ENCODE peak calls at places on chromosome 14, in five cellular contexts. F is NAMALWA; E is NCI-H510A; N is stimulated activated CD4-positive, alpha-beta T cell treated with anti-CD3 and anti-CD28 coated beads, TNF-alpha, amount 100 ng/mL, for 1 hour; I is ureter. O is an unnamed sample.

GRCh38 chr14:35343709-35344474 is 51.7 kb downstream of the PSMA6 start:
- DNase-seq in F (no peak), E (no peak), N (no peak), I (no peak), O (no peak)

GRCh38 chr14:37650356-37651037 is 55.1 kb downstream of the TTC6 start:
- DNase-seq in F (no peak), E (peak; percentile 26), N (no peak), I (no peak), O (no peak)

GRCh38 chr14:96888593-96888992 is 91.4 kb downstream of the VRK1 start:
- DNase-seq in F (no peak), E (peak; percentile 25), N (no peak), I (no peak), O (no peak)

GRCh38 chr14:104388631-104389325 is 190.8 kb upstream of the C14orf180 start:
- DNase-seq in F (no peak), E (no peak), N (no peak), I (no peak), O (no peak)

GRCh38 chr14:68682166-68683103 is 110.4 kb downstream of the ZFP36L1 start:
- DNase-seq in F (peak; percentile 35), E (no peak), N (peak; percentile 13), I (no peak), O (no peak)

GRCh38 chr14:64947710-64948611 is 5.4 kb upstream of the GPX2 start:
- DNase-seq in F (no peak), E (no peak), N (no peak), I (no peak), O (peak; percentile 51)

GRCh38 chr14:32588448-32589320 is 259.6 kb downstream of the AKAP6 start:
- DNase-seq in F (peak; percentile 38), E (no peak), N (no peak), I (no peak), O (no peak)

GRCh38 chr14:89067293-89067972 is 243.0 kb downstream of the TTC8 start:
- DNase-seq in F (no peak), E (no peak), N (no peak), I (no peak), O (no peak)

GRCh38 chr14:31297701-31298344 is 90.2 kb upstream of the HECTD1 start:
- DNase-seq in F (no peak), E (no peak), N (no peak), I (no peak), O (no peak)

GRCh38 chr14:101076451-101077220 is 173.1 kb upstream of the RTL1 start:
- DNase-seq in F (no peak), E (no peak), N (no peak), I (peak; percentile 36), O (no peak)

GRCh38 chr14:74400328-74400727 is 25.7 kb downstream of the SYNDIG1L start:
- DNase-seq in F (peak; percentile 10), E (no peak), N (no peak), I (no peak), O (no peak)

GRCh38 chr14:71181215-71182003 is 274.1 kb downstream of the PCNX1 start:
- DNase-seq in F (no peak), E (no peak), N (no peak), I (no peak), O (no peak)

GRCh38 chr14:74667758-74668157 is 45.1 kb downstream of the AREL1 start:
- DNase-seq in F (no peak), E (no peak), N (no peak), I (no peak), O (no peak)

GRCh38 chr14:101219896-101220703 is 316.6 kb upstream of the RTL1 start:
- DNase-seq in F (no peak), E (no peak), N (no peak), I (no peak), O (no peak)

GRCh38 chr14:104588066-104588857 is 8.7 kb downstream of the C14orf180 start:
- DNase-seq in F (no peak), E (peak; percentile 54), N (no peak), I (no peak), O (no peak)

GRCh38 chr14:65345264-65345663 is 67.3 kb upstream of the FUT8 start:
- DNase-seq in F (no peak), E (no peak), N (no peak), I (no peak), O (no peak)

GRCh38 chr14:34496007-34496678 is 34.1 kb upstream of the SPTSSA start:
- DNase-seq in F (no peak), E (no peak), N (no peak), I (peak; percentile 49), O (peak; percentile 39)

GRCh38 chr14:68124050-68124449 is 304.5 kb downstream of the RAD51B start:
- DNase-seq in F (no peak), E (no peak), N (no peak), I (no peak), O (no peak)

GRCh38 chr14:75249251-75249957 is 29.2 kb upstream of the FOS start:
- DNase-seq in F (peak; percentile 60), E (peak; percentile 76), N (peak; percentile 70), I (no peak), O (no peak)

GRCh38 chr14:39469094-39469710 is 37.0 kb upstream of the FBXO33 start:
- DNase-seq in F (peak; percentile 53), E (no peak), N (no peak), I (no peak), O (no peak)

GRCh38 chr14:67674139-67674479 is 323 bp downstream of the VTI1B start:
- DNase-seq in F (peak; percentile 40), E (peak; percentile 72), N (no peak), I (peak; percentile 69), O (peak; percentile 75)

GRCh38 chr14:23725528-23725927 is 89.4 kb downstream of the DHRS2 start:
- DNase-seq in F (no peak), E (no peak), N (no peak), I (no peak), O (no peak)

GRCh38 chr14:66359500-66359899 is 126.7 kb upstream of the CCDC196 start:
- DNase-seq in F (peak; percentile 41), E (peak; percentile 15), N (no peak), I (no peak), O (no peak)

GRCh38 chr14:104201063-104201462 is 62.7 kb downstream of the KIF26A start:
- DNase-seq in F (no peak), E (no peak), N (no peak), I (no peak), O (no peak)

GRCh38 chr14:72560856-72561493 is 332.9 kb downstream of the DPF3 start:
- DNase-seq in F (no peak), E (no peak), N (no peak), I (no peak), O (no peak)

GRCh38 chr14:59187802-59188460 is 536 bp upstream of the DAAM1 start:
- DNase-seq in F (peak; percentile 68), E (peak; percentile 5), N (no peak), I (no peak), O (peak; percentile 35)

O was measured in left ventricle myocardium inferior.